ENCODE peak calls at places on chromosomes 5 and 9, in four cellular contexts. O is GM12891, H is GM12878, I is HepG2. Y is an unnamed sample.

GRCh38 chr5:119063579-119064379 is 7.1 kb upstream of the DMXL1 start:
- DNase-seq in O (no peak), I (peak), H (no peak), Y (no peak)

GRCh38 chr5:81525690-81526089 is 131.8 kb upstream of the ACOT12 start:
- DNase-seq in I (no peak), H (no peak), O (no peak), Y (no peak)

GRCh38 chr9:107358867-107359440 is 75.9 kb downstream of the RAD23B start:
- DNase-seq in O (no peak), I (no peak), H (no peak), Y (no peak)

GRCh38 chr5:122576266-122577016 is 198.4 kb upstream of the SNX2 start:
- DNase-seq in I (no peak), O (no peak), H (no peak), Y (no peak)

GRCh38 chr9:23825143-23825531 is 903 bp downstream of the ELAVL2 start:
- DNase-seq in O (no peak), I (no peak), H (no peak), Y (no peak)

GRCh38 chr9:135605238-135605781 is 34.0 kb downstream of the GLT6D1 start:
- DNase-seq in O (no peak), H (no peak), I (no peak), Y (no peak)

GRCh38 chr5:9567039-9567438 is 21.2 kb upstream of the SEMA5A start:
- DNase-seq in H (no peak), O (no peak), I (no peak), Y (no peak)

GRCh38 chr9:6915635-6916034 is 157.9 kb downstream of the KDM4C start:
- DNase-seq in O (no peak), H (no peak), I (no peak), Y (no peak)

GRCh38 chr5:64766105-64766504 is 2.4 kb downstream of the SREK1IP1 start:
- DNase-seq in I (peak), H (no peak), O (no peak), Y (no peak)

GRCh38 chr9:135164036-135164435 is 76.6 kb downstream of the OLFM1 start:
- DNase-seq in O (no peak), I (no peak), H (no peak), Y (no peak)

GRCh38 chr5:177389368-177390169 is 5.3 kb downstream of the SLC34A1 start:
- DNase-seq in H (peak), I (peak), O (no peak), Y (no peak)

GRCh38 chr5:76468625-76469410 is 65.7 kb downstream of the IQGAP2 start:
- DNase-seq in I (no peak), H (no peak), O (no peak), Y (no peak)

GRCh38 chr9:135130266-135130976 is 43.0 kb downstream of the OLFM1 start:
- DNase-seq in H (peak), O (no peak), I (no peak), Y (no peak)

GRCh38 chr5:54738118-54738972 is 220.8 kb downstream of the SNX18 start:
- DNase-seq in I (no peak), O (no peak), H (no peak), Y (no peak)

GRCh38 chr9:112033237-112034215 is 136.9 kb downstream of the UGCG start:
- DNase-seq in H (peak), O (no peak), I (peak), Y (no peak)

DNA sequence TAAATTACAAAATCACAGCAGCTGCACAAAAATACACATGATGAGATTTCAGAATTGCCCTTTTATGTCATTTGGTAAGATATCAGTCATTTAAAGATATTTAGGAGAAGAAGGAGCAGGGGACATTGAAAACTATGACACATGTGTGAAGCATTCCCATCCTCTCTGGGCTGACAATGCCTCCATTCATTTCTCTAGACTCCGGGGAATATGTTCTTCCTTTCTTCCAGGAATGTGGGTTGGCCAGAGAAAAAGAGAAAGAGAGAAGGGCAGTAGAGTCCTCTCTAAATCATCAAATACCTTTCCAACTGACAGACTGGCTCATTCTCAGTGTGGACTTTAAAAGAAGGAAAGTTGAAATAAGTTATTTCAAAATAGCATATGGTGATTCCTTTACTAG is 205.6 kb upstream of the ADAMTSL1 start:
- DNase-seq in O (no peak), I (no peak), H (no peak), Y (no peak)
- TF ChIP-seq TAF1 in O (no peak), I (no peak), H (no peak), Y (no peak)

DNA sequence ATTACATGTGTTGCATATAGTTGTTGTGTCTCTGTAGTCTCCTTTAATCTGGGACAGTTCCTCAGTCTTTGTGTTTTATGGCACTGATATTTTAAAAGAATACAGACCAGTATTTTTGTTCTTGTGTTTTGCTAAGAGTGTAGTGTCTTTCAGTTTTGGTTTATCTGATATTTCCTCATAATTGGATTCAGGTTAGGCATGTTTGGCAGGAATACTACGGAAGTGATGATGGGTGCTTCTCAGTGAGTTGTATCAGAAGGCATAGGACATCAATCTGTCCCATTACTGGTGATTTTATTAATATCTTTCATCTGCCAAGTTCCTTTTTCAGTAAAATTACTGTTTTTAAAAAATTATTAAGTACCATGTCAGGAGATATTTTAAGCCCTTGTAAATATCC is 212.9 kb downstream of the ARHGEF28 start:
- DNase-seq in H (no peak), O (no peak), I (no peak), Y (no peak)
- TF ChIP-seq TAF1 in H (no peak), O (no peak), I (no peak), Y (no peak)

DNA sequence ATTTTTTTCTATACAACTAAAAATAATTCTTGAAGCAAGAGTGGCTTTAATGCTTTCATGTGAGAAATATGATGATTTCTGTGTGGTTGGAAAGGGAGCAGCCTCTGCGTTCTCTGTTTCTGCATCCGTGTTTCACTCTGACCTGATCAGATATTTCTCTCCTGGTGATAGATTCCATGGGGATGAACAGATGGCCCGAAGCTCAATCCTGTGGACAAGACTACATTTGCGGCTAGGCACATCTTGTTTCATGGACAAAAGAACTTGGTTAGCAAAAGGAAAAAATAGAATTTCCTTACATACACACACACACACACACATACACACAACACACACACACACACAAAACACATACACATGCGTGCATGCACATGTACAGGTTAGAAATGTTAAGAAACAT is 218.2 kb upstream of the ADAMTS16 start:
- DNase-seq in O (no peak), I (no peak), H (no peak), Y (no peak)
- TF ChIP-seq TAF1 in O (no peak), I (no peak), H (no peak), Y (no peak)

DNA sequence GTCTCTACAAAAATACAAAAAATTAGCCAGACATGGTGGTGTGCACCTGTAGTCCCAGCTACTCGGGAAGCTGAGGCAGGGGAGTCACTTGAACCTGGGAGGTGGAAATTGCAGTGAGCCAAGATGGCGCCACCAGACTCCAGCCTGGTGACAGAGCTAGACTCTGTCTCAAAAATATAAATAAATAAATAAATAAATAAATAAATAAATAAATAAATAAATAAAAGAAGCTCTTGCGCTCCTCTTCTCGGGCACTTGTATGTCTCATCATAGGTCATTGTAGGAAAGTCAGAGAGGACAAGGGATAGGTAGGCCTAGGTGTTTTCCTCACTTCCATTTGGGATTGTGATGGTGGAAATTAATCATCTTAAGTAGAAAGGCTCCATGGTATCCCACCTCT is 252.8 kb downstream of the PIK3R1 start:
- DNase-seq in H (no peak), O (no peak), I (no peak), Y (no peak)
- TF ChIP-seq TAF1 in H (no peak), O (no peak), I (no peak), Y (no peak)

DNA sequence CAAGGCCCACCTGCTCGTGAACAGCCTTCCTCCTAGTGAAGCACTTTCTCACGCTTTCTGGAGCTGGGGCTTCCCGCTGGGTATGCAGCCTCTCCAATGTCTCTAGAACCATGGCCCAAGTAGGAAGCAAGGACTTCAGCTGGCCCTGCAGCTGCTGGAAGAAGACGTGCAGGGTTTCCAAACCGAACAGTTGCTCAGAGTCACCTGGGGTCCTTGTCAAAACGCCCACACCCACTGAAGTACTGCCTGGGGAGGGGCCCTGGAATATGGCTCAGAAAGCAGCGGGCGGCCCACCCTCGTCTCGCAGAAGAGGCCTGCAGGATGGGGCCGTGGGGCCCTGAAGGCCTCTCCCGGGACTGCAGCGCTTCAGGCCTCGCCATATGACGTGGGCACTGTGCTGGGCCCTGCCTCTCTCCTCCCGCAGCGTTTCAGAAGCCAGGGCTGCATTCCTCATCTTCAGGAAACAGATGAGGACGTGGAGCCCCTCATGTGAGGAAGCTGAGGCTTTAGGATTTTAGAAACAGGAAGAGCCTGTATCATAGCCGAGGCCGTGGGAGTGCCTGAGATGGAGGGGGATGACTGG is 116.0 kb upstream of the LMX1B start:
- DNase-seq in I (no peak), O (no peak), H (no peak), Y (no peak)
- TF ChIP-seq TAF1 in I (no peak), O (no peak), H (no peak), Y (no peak)

DNA sequence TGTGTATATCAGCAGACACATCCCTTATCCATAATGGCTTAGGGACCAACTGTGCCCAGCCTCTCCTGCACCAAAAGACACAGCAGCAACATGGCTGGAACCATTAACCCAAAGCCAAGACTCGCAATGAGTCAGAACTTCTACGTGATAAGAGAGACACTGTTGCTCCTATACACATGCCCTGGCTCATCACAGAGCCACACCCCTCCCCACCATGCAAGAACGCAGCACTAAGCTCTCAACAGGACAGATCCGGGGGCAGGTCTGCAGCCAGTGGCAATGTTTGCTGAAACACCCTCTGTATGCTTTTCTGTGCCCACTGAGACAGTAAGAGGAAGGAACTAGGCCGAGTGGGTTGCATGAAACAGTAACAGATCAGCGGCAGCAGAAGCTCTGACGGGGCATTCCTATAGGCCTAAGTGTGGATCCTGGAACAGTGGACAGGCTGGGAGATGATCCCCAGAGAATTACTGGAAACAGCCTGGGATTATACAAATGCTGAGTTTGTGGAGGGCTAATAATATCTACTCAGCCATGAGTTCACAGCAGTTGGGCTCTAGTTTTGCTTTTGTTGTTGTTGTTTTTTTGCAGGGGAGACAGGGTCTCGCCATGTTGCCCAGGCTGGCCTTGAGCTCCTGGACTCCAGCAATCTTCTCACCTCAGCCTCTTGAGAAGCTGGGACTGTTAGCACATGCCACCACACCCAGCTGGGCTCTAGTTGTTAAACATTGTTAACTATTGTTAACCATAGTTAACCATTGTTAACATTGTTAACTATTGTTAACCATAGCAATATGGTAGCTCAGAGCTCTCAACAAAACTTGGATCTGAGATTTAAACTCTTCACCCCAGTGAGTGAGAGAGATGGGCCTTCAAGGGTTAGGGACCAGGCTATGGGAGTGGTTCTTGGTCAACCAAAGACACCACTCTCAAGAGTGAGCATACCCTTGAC is 41.0 kb downstream of the B4GALT1 start:
- DNase-seq in O (no peak), H (no peak), I (no peak), Y (no peak)
- TF ChIP-seq TAF1 in O (no peak), H (no peak), I (no peak), Y (no peak)